ENCODE peak calls at places on chromosomes 16 and 17, in seven cellular contexts. G is GM13977, J is A549, P is fibroblast of pulmonary artery, K is tibial artery, M is MCF 10A, E is dorsolateral prefrontal cortex. L is an unnamed sample.

GRCh38 chr17:43943769-43944418 is 1.6 kb upstream of the PPY start:
- DNase-seq in E (peak; percentile 80), P (peak; percentile 81), J (peak; percentile 85), K (peak; percentile 87), G (peak; percentile 79), M (peak; percentile 79), L (no peak)

GRCh38 chr16:76527244-76527643 is 250.0 kb downstream of the CNTNAP4 start:
- DNase-seq in G (no peak), K (no peak), P (no peak), E (no peak), J (no peak), M (no peak), L (no peak)

GRCh38 chr16:1655269-1655807 is 22.7 kb upstream of the JPT2 start:
- DNase-seq in E (no peak), J (no peak), M (no peak), K (no peak), P (no peak), G (no peak), L (no peak)

GRCh38 chr16:66383551-66383950 is 17.1 kb downstream of the CDH5 start:
- DNase-seq in J (no peak), E (no peak), G (no peak), P (no peak), K (peak; percentile 39), M (no peak), L (no peak)

GRCh38 chr17:66695098-66695497 is 139.8 kb upstream of the CACNG5 start:
- DNase-seq in J (no peak), K (no peak), E (no peak), G (no peak), M (no peak), P (no peak), L (no peak)

GRCh38 chr16:54398986-54399385 is 112.4 kb upstream of the IRX3 start:
- DNase-seq in E (no peak), M (no peak), J (no peak), P (no peak), K (no peak), G (no peak), L (no peak)

GRCh38 chr17:48269209-48269608 is 160.8 kb downstream of the SKAP1 start:
- DNase-seq in K (no peak), J (no peak), M (no peak), E (no peak), G (no peak), P (no peak), L (no peak)

GRCh38 chr16:49858200-49859129 is 2.6 kb upstream of the ZNF423 start:
- DNase-seq in E (no peak), G (peak; percentile 64), J (peak; percentile 21), K (peak; percentile 86), M (peak; percentile 6), P (peak; percentile 47), L (no peak)

GRCh38 chr16:55474821-55475220 is 4.2 kb upstream of the MMP2 start:
- DNase-seq in P (no peak), J (no peak), G (no peak), K (no peak), M (no peak), E (no peak), L (no peak)

GRCh38 chr16:74837056-74837455 is 62.4 kb upstream of the FA2H start:
- DNase-seq in E (no peak), M (no peak), G (no peak), P (no peak), K (no peak), J (no peak), L (no peak)

GRCh38 chr17:53818271-53818670 is 4.5 kb upstream of the KIF2B start:
- DNase-seq in M (no peak), P (no peak), J (no peak), K (no peak), E (no peak), G (no peak), L (no peak)

GRCh38 chr17:73536700-73537680 is 107.3 kb downstream of the SDK2 start:
- DNase-seq in E (no peak), G (no peak), P (no peak), K (no peak), M (no peak), J (no peak), L (no peak)

GRCh38 chr16:13471036-13471435 is 448.9 kb upstream of the ERCC4 start:
- DNase-seq in P (no peak), M (peak; percentile 16), G (no peak), K (no peak), J (no peak), E (no peak), L (no peak)

GRCh38 chr16:78126662-78127061 is 27.2 kb downstream of the WWOX start:
- DNase-seq in P (no peak), G (no peak), K (no peak), M (no peak), J (no peak), E (no peak), L (no peak)

GRCh38 chr16:79795556-79795955 is 195.0 kb upstream of the MAF start:
- DNase-seq in G (no peak), K (no peak), M (no peak), J (no peak), P (no peak), E (no peak), L (no peak)

GRCh38 chr16:8714143-8714542 is 39.7 kb downstream of the ABAT start:
- DNase-seq in J (no peak), K (no peak), E (no peak), P (no peak), M (no peak), G (no peak), L (no peak)

GRCh38 chr17:37081287-37081686 is 132.5 kb downstream of the AATF start:
- DNase-seq in K (no peak), J (peak; percentile 22), E (no peak), P (peak; percentile 66), M (no peak), G (no peak), L (no peak)

GRCh38 chr16:53958481-53958880 is 254.5 kb downstream of the FTO start:
- DNase-seq in P (no peak), J (no peak), K (no peak), G (no peak), E (no peak), M (no peak), L (no peak)

GRCh38 chr16:12833939-12834338 is 30.3 kb upstream of the CPPED1 start:
- DNase-seq in G (no peak), J (peak; percentile 67), K (no peak), E (no peak), M (peak; percentile 73), P (no peak), L (no peak)

GRCh38 chr17:861364-861763 is 79.2 kb downstream of the MRM3 start:
- DNase-seq in E (no peak), G (no peak), J (no peak), K (no peak), P (no peak), M (no peak), L (no peak)
- TF ChIP-seq CTCF in E (no peak), G (no peak), J (no peak), K (no peak), P (no peak), M (no peak), L (no peak)

GRCh38 chr17:27603446-27603820 is 27.6 kb upstream of the LGALS9 start:
- DNase-seq in M (no peak), P (no peak), E (no peak), J (no peak), G (no peak), K (no peak), L (no peak)

GRCh38 chr17:27600471-27600870 is 30.5 kb upstream of the LGALS9 start:
- DNase-seq in M (no peak), E (no peak), P (no peak), G (no peak), K (no peak), J (no peak), L (no peak)

GRCh38 chr17:27602721-27603445 is 28.1 kb upstream of the LGALS9 start:
- DNase-seq in M (peak; percentile 75), J (peak; percentile 77), E (peak; percentile 63), P (peak; percentile 80), G (peak; percentile 90), K (peak; percentile 80), L (no peak)

GRCh38 chr17:27601069-27601974 is 29.7 kb upstream of the LGALS9 start:
- DNase-seq in J (peak; percentile 77), P (peak; percentile 93), M (peak; percentile 79), G (peak; percentile 84), K (peak; percentile 80), E (peak; percentile 72), L (no peak)

GRCh38 chr17:27601975-27602302 is 29.0 kb upstream of the LGALS9 start:
- DNase-seq in M (no peak), K (no peak), G (no peak), E (no peak), P (no peak), J (no peak), L (no peak)
- TF ChIP-seq CTCF in M (no peak), K (no peak), G (no peak), E (no peak), P (no peak), J (no peak), L (peak; percentile 66)

DNA sequence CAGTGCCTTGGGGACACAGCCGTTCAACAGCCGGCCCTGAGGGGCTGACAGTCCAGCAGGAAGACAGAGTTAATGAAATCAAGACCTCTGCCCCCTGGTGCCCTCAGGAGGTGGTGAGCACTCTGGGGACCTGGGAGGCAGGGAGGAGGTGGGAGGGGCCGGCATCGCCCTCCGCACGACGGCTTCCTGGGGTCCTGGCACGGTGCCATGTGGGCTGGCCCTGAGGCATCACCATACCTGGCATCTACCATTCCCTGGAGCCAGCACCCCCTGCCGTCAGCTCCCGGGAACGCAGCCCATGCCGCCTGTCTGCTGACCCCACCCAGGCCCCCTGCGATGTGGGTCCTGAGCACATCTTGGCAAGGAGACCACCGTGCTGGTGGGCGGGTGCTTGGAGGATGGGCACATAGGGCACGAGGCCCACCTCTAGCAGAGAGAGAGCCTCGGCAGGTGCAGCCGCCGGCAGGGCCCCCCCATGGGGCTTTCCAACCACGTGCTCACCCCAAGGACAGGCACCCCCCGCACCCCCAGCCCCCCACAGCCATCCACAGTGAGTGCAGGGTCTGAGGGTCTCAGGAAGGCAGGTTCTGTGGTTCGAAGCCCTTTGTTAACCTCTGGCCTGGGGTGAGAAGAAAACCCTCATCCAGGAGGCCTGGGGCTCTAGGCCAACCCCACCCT is 52.5 kb downstream of the ZFPM1 start:
- DNase-seq in J (peak; percentile 75), P (peak; percentile 24), M (peak; percentile 47), E (no peak), G (peak; percentile 70), K (no peak), L (no peak)
- TF ChIP-seq CTCF in J (peak; percentile 54), P (peak; percentile 42), M (peak; percentile 54), E (peak; percentile 38), G (peak; percentile 64), K (no peak), L (peak; percentile 65)

GRCh38 chr17:2782030-2782429 is 14.2 kb upstream of the RAP1GAP2 start:
- DNase-seq in G (no peak), M (no peak), J (peak; percentile 41), P (peak; percentile 13), E (no peak), K (no peak), L (no peak)

GRCh38 chr17:2786176-2786881 is 9.9 kb upstream of the RAP1GAP2 start:
- DNase-seq in G (peak; percentile 91), M (peak; percentile 86), J (peak; percentile 95), K (peak; percentile 81), E (peak; percentile 59), P (peak; percentile 83), L (no peak)

GRCh38 chr17:2780931-2781454 is 15.2 kb upstream of the RAP1GAP2 start:
- DNase-seq in K (no peak), J (no peak), E (no peak), P (no peak), G (no peak), M (no peak), L (no peak)

GRCh38 chr17:2783310-2784030 is 12.8 kb upstream of the RAP1GAP2 start:
- DNase-seq in M (no peak), K (no peak), E (no peak), G (no peak), J (no peak), P (no peak), L (no peak)

GRCh38 chr17:2784864-2785263 is 11.4 kb upstream of the RAP1GAP2 start:
- DNase-seq in P (no peak), M (no peak), E (no peak), J (no peak), G (no peak), K (no peak), L (no peak)
- TF ChIP-seq CTCF in P (no peak), M (no peak), E (no peak), J (no peak), G (no peak), K (no peak), L (no peak)